ENCODE peak calls at places on chromosomes 1 and 21, in eight cellular contexts. V, Y, J, Z, N, C, L and U are unnamed samples.

GRCh38 chr1:44545961-44546360 is 128.3 kb downstream of the TMEM53 start:
- DNase-seq in V (no peak), Y (no peak), J (no peak), Z (no peak), N (no peak), C (no peak), L (no peak), U (no peak)

GRCh38 chr1:232182206-232182605 is 447.7 kb downstream of the SIPA1L2 start:
- DNase-seq in V (no peak), Y (no peak), J (no peak), Z (no peak), N (no peak), C (no peak), L (no peak), U (no peak)

GRCh38 chr1:6033986-6034749 is 11.5 kb upstream of the KCNAB2 start:
- DNase-seq in V (no peak), Y (peak), J (peak), Z (peak), N (no peak), C (no peak), L (peak), U (no peak)

GRCh38 chr1:110951161-110951560 is 12.6 kb downstream of the LRIF1 start:
- DNase-seq in V (no peak), Y (no peak), J (no peak), Z (no peak), N (no peak), C (no peak), L (no peak), U (no peak)

GRCh38 chr1:172533511-172534116 is 664 bp downstream of the SUCO start:
- DNase-seq in V (peak), Y (peak), J (peak), Z (peak), N (peak), C (no peak), L (peak), U (peak)

GRCh38 chr1:222987616-222988015 is 155.4 kb downstream of the TLR5 start:
- DNase-seq in V (no peak), Y (no peak), J (no peak), Z (no peak), N (no peak), C (no peak), L (no peak), U (no peak)

GRCh38 chr1:93620169-93620840 is 61.3 kb downstream of the BCAR3 start:
- DNase-seq in V (peak), Y (no peak), J (no peak), Z (no peak), N (no peak), C (no peak), L (no peak), U (peak)

GRCh38 chr1:31153423-31153822 is 86.3 kb downstream of the NKAIN1 start:
- DNase-seq in V (peak), Y (no peak), J (no peak), Z (no peak), N (no peak), C (no peak), L (no peak), U (no peak)

GRCh38 chr21:36491191-36491916 is 11.4 kb upstream of the CLDN14 start:
- DNase-seq in V (peak), Y (no peak), J (no peak), Z (no peak), N (no peak), C (no peak), L (no peak), U (no peak)

GRCh38 chr1:41784516-41785279 is 134.0 kb downstream of the HIVEP3 start:
- DNase-seq in V (peak), Y (no peak), J (no peak), Z (no peak), N (no peak), C (no peak), L (no peak), U (no peak)

GRCh38 chr1:211082824-211083223 is 51.1 kb downstream of the KCNH1 start:
- DNase-seq in V (no peak), Y (no peak), J (no peak), Z (no peak), N (no peak), C (no peak), L (no peak), U (no peak)

GRCh38 chr1:15053091-15053657 is 100.4 kb upstream of the TMEM51 start:
- DNase-seq in V (no peak), Y (no peak), J (no peak), Z (no peak), N (no peak), C (no peak), L (no peak), U (no peak)

GRCh38 chr21:18369115-18369514 is 34.5 kb downstream of the TMPRSS15 start:
- DNase-seq in V (no peak), Y (no peak), J (no peak), Z (no peak), N (no peak), C (no peak), L (no peak), U (no peak)

GRCh38 chr1:215923129-215923824 is 356.2 kb downstream of the KCTD3 start:
- DNase-seq in V (peak), Y (no peak), J (no peak), Z (no peak), N (no peak), C (no peak), L (no peak), U (no peak)

GRCh38 chr1:232578681-232579195 is 51.2 kb downstream of the SIPA1L2 start:
- DNase-seq in V (no peak), Y (no peak), J (no peak), Z (no peak), N (no peak), C (no peak), L (no peak), U (no peak)

GRCh38 chr1:212899845-212900244 is 41.8 kb downstream of the FLVCR1 start:
- DNase-seq in V (no peak), Y (no peak), J (no peak), Z (no peak), N (no peak), C (no peak), L (no peak), U (no peak)

GRCh38 chr1:53110370-53111072 is 31.9 kb downstream of the SLC1A7 start:
- DNase-seq in V (peak), Y (peak), J (no peak), Z (no peak), N (no peak), C (peak), L (no peak), U (no peak)

GRCh38 chr1:210234254-210234747 is 1.7 kb downstream of the SERTAD4 start:
- DNase-seq in V (no peak), Y (no peak), J (no peak), Z (no peak), N (no peak), C (no peak), L (no peak), U (no peak)

GRCh38 chr1:67850611-67851075 is 17.4 kb upstream of the GNG12 start:
- DNase-seq in V (peak), Y (peak), J (peak), Z (peak), N (peak), C (peak), L (no peak), U (peak)

GRCh38 chr21:45533731-45534571 is 8.3 kb downstream of the SLC19A1 start:
- DNase-seq in V (no peak), Y (peak), J (no peak), Z (peak), N (no peak), C (peak), L (no peak), U (no peak)

GRCh38 chr1:245873068-245873467 is 634.0 kb downstream of the SMYD3 start:
- DNase-seq in V (peak), Y (no peak), J (no peak), Z (no peak), N (no peak), C (no peak), L (no peak), U (no peak)

GRCh38 chr1:228455715-228456114 is 31.5 kb upstream of the RNF187 start:
- DNase-seq in V (no peak), Y (no peak), J (no peak), Z (no peak), N (no peak), C (no peak), L (no peak), U (no peak)

GRCh38 chr1:78884685-78885452 is 121.7 kb downstream of the ADGRL4 start:
- DNase-seq in V (peak), Y (no peak), J (no peak), Z (no peak), N (no peak), C (no peak), L (no peak), U (no peak)

GRCh38 chr1:235253219-235253640 is 74.7 kb downstream of the ARID4B start:
- DNase-seq in V (peak), Y (no peak), J (peak), Z (peak), N (peak), C (no peak), L (peak), U (no peak)

GRCh38 chr1:179021873-179022272 is 3.8 kb upstream of the FAM20B start:
- DNase-seq in V (peak), Y (peak), J (peak), Z (no peak), N (no peak), C (no peak), L (no peak), U (no peak)

GRCh38 chr1:111452581-111452980 is 3.3 kb downstream of the ATP5PB start:
- DNase-seq in V (no peak), Y (no peak), J (no peak), Z (no peak), N (no peak), C (no peak), L (no peak), U (no peak)

GRCh38 chr1:230278871-230279582 is 147.1 kb downstream of the PGBD5 start:
- DNase-seq in V (no peak), Y (peak), J (no peak), Z (no peak), N (no peak), C (peak), L (no peak), U (no peak)

GRCh38 chr1:175287377-175287776 is 94.8 kb upstream of the KIAA0040 start:
- DNase-seq in V (no peak), Y (no peak), J (no peak), Z (no peak), N (no peak), C (no peak), L (no peak), U (no peak)

DNA sequence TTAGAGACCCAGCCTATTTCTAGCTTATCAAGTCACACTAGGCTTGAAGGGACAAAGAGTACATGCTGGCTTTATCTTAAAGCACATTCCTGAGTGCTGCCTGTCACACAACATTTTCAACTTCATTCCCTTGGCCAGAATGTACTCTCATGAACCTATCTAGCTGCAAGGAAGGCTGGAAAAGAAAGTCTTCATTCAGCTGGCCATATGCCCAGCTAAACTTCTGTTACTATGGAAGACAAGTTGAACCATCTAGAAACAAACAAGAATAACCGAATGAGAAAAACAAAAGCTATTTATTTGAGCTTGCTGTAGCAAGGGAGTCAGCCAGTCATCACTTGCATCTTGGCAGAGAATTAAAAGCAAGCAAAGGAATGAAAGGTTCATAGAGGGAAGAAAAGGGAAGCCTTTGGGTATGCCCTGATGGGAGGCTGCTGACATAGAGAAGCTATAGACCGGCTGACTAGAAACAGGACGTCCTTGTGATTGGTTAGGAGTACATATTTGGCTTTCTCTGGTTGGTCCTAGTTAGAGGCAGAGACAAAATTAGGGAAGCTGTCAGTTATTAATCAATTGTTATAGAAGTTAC is 108.4 kb downstream of the NEK7 start:
- DNase-seq in V (peak), Y (no peak), J (no peak), Z (no peak), N (peak), C (no peak), L (no peak), U (no peak)
- TF ChIP-seq CTCF in V (no peak), Y (no peak), J (no peak), Z (no peak), N (no peak), C (no peak), L (no peak), U (no peak)

GRCh38 chr1:54500030-54500389 is 48.0 kb upstream of the ACOT11 start:
- DNase-seq in V (no peak), Y (no peak), J (no peak), Z (no peak), N (no peak), C (no peak), L (no peak), U (no peak)

GRCh38 chr1:54497338-54497737 is 50.7 kb upstream of the ACOT11 start:
- DNase-seq in V (no peak), Y (no peak), J (no peak), Z (no peak), N (no peak), C (no peak), L (no peak), U (no peak)

GRCh38 chr1:54495954-54496353 is 52.1 kb upstream of the ACOT11 start:
- DNase-seq in V (no peak), Y (no peak), J (no peak), Z (no peak), N (no peak), C (no peak), L (no peak), U (no peak)

GRCh38 chr1:54499097-54500029 is 48.7 kb upstream of the ACOT11 start:
- DNase-seq in V (peak), Y (no peak), J (no peak), Z (peak), N (no peak), C (no peak), L (peak), U (no peak)

DNA sequence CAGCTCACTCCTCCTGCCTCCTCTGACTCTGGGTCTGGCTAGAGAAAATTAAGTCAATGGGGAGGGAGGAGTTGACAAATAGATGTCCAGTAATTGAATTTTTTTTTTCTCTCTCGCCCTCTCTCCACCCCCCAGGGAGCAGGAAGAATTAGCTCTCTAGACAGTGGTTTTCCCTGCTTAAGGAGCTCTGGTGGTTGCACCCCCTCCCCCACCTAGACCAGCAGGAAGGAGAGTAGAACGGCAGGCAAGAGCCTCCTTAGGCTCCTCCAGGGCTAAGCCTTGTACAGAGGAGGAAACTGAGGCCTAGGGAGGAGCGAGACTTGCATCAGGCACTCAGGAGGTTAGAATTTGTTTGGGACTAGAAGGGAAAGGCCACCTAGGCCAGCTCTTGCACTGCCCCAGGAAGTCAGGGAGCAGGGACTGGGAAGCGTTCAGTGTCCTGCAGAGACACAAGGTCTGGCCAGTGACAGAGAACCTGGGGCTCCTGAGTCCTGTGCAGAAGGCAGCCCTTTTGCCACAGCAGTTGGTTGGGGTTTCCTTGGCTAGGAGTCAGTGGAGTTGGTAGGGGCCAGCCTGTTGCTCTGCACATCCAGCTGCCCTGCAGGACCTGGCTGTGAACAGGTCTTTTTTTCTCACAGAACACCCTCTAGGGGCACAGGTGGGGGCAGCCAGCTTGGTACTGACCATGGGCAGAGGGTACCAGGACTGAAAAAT is 49.5 kb upstream of the ACOT11 start:
- DNase-seq in V (no peak), Y (no peak), J (no peak), Z (no peak), N (no peak), C (no peak), L (no peak), U (no peak)
- H3K4me3 ChIP-seq in V (peak), Y (no peak), J (peak), Z (no peak), N (no peak), C (no peak), L (no peak), U (no peak)

GRCh38 chr21:25361097-25361496 is 246.2 kb downstream of the MRPL39 start:
- DNase-seq in V (no peak), Y (no peak), J (no peak), Z (no peak), N (no peak), C (no peak), L (no peak), U (no peak)

GRCh38 chr21:25359724-25360123 is 247.6 kb downstream of the MRPL39 start:
- DNase-seq in V (no peak), Y (no peak), J (no peak), Z (peak), N (no peak), C (no peak), L (no peak), U (no peak)

GRCh38 chr21:25361765-25362164 is 245.5 kb downstream of the MRPL39 start:
- DNase-seq in V (no peak), Y (no peak), J (no peak), Z (no peak), N (no peak), C (no peak), L (no peak), U (no peak)

GRCh38 chr21:25362375-25363267 is 244.7 kb downstream of the MRPL39 start:
- DNase-seq in V (no peak), Y (no peak), J (no peak), Z (no peak), N (no peak), C (no peak), L (no peak), U (no peak)

DNA sequence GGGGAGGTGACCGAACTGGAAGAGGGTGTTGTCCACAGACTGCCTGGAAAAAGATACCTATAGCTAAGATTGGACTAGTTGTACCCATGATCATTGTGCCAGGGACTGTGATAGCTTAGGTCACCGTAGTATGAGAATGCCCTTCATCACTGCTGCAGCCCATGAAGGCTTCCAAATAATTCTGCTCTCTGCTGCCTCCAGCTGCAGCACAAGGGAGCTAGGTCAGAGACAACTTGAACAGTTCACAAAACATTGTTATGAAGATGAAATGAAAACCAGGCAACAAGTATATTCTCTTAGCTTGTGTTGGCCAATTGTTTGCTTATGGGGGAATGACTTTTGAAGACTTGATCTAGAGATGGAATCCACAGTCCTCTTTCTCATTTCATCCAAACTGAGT is 246.7 kb downstream of the MRPL39 start:
- DNase-seq in V (no peak), Y (no peak), J (no peak), Z (no peak), N (no peak), C (no peak), L (no peak), U (no peak)
- TF ChIP-seq CTCF in V (peak), Y (no peak), J (no peak), Z (no peak), N (no peak), C (peak), L (no peak), U (no peak)

GRCh38 chr1:156892190-156893047 is 1.1 kb upstream of the PEAR1 start:
- DNase-seq in V (peak), Y (peak), J (peak), Z (peak), N (peak), C (peak), L (peak), U (peak)
- H3K4me3 ChIP-seq in V (peak), Y (peak), J (peak), Z (no peak), N (peak), C (peak), L (peak), U (peak)

DNA sequence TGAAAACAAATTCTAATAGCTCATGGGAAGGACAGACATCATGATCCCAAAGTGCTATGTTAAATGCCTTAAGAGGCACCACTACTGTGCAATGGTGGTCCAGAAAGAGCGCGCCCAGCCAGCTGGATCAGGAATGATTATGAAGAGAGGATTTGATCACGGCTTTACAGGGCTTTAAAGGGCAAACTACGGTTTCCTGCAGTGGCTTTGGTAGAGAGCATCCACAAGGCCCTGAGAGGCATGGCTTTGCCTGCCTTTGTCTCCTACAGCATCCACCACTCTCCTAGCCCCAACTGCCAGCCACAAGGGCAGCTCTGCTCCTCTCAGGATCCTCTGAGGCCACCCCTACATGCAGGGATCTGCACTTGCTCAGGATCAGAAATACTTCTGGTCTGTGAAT is 40.7 kb downstream of the ZNF281 start:
- DNase-seq in V (no peak), Y (no peak), J (no peak), Z (no peak), N (no peak), C (no peak), L (no peak), U (no peak)
- TF ChIP-seq CTCF in V (no peak), Y (no peak), J (no peak), Z (no peak), N (no peak), C (no peak), L (no peak), U (no peak)

GRCh38 chr1:26472901-26473845 is 933 bp downstream of the HMGN2 start:
- DNase-seq in V (peak), Y (peak), J (peak), Z (peak), N (peak), C (peak), L (peak), U (peak)
- H3K4me3 ChIP-seq in V (peak), Y (peak), J (peak), Z (peak), N (peak), C (peak), L (peak), U (peak)

DNA sequence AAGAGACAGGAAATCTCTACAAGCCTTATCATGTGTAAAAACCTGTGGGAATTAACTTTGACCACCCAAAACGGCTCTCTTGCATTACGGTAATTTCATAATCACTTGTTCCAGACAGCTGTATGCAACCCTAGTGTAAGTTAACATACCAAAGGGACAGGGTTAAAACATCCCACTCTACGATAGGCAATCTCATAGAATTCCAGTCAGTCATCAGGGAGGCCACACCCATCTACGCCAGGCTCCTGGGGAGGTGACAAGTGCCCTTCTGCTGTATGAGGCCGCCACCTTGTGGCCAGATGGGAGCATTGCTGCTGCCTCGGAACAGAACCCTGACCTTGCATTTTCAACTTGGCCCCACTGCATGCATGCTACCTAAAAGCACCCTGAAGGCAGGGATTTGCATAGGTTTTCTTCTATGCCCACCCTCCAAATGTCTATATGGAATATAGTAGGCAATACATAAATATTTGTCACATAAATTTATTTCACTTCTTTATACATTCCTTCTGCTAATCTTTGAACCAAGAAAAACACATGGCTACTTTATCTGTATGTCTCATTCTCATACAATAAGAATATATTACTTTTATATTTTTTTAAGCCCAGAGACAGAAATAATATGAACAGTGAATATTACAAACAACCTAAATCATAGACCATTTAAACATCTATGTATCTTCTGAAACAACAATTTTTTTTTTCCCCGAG is 12.6 kb downstream of the HSF2BP start:
- DNase-seq in V (peak), Y (peak), J (peak), Z (peak), N (peak), C (peak), L (peak), U (peak)
- TF ChIP-seq CTCF in V (peak), Y (peak), J (peak), Z (peak), N (peak), C (peak), L (peak), U (peak)

GRCh38 chr1:108080448-108080847 is 115.5 kb upstream of the VAV3 start:
- DNase-seq in V (no peak), Y (no peak), J (no peak), Z (no peak), N (no peak), C (no peak), L (peak), U (no peak)
- H3K4me3 ChIP-seq in V (no peak), Y (no peak), J (no peak), Z (no peak), N (no peak), C (no peak), L (no peak), U (no peak)